ENCODE peak calls at places on chromosomes 4 and X, in four cellular contexts. L is neuronal stem cell, D is A673, U is Peyer's patch. S is an unnamed sample.

GRCh38 chr4:10033191-10033881 is 12.0 kb upstream of the SLC2A9 start:
- DNase-seq in L (no peak), D (no peak), U (peak; percentile 52), S (no peak)

GRCh38 chrX:18565727-18566126 is 106.2 kb downstream of the RS1 start:
- DNase-seq in L (no peak), D (no peak), U (no peak), S (no peak)

GRCh38 chr4:187499961-187500360 is 495.6 kb upstream of the ZFP42 start:
- DNase-seq in L (no peak), D (no peak), U (no peak), S (no peak)

GRCh38 chr4:160825644-160826338 is 1338.0 kb downstream of the FSTL5 start:
- DNase-seq in L (no peak), D (no peak), U (no peak), S (no peak)

GRCh38 chr4:181559637-181560036 is 683.6 kb upstream of the TENM3 start:
- DNase-seq in L (no peak), D (no peak), U (no peak), S (no peak)

GRCh38 chr4:126306152-126306869 is 991.6 kb downstream of the FAT4 start:
- DNase-seq in L (no peak), D (no peak), U (no peak), S (no peak)

GRCh38 chr4:27234306-27234899 is 373.8 kb downstream of the STIM2 start:
- DNase-seq in L (no peak), D (no peak), U (no peak), S (no peak)

GRCh38 chr4:103673983-103674382 is 45.8 kb downstream of the TACR3 start:
- DNase-seq in L (no peak), D (no peak), U (no peak), S (no peak)

GRCh38 chrX:53561912-53562311 is 124.6 kb downstream of the HUWE1 start:
- DNase-seq in L (no peak), D (no peak), U (no peak), S (no peak)

GRCh38 chrX:150649096-150649870 is 43.9 kb upstream of the MTMR1 start:
- DNase-seq in L (no peak), D (no peak), U (no peak), S (no peak)

GRCh38 chr4:16785800-16786527 is 112.5 kb downstream of the LDB2 start:
- DNase-seq in L (no peak), D (peak; percentile 69), U (no peak), S (no peak)

GRCh38 chrX:150984164-150984824 is 1.2 kb downstream of the HMGB3 start:
- DNase-seq in L (peak; percentile 14), D (peak; percentile 10), U (no peak), S (no peak)

GRCh38 chr4:1795304-1796195 is 2.5 kb downstream of the FGFR3 start:
- DNase-seq in L (no peak), D (peak; percentile 45), U (no peak), S (no peak)

GRCh38 chr4:81397635-81398034 is 74.1 kb downstream of the RASGEF1B start:
- DNase-seq in L (no peak), D (no peak), U (no peak), S (no peak)

GRCh38 chrX:137052641-137053235 is 18.9 kb upstream of the GPR101 start:
- DNase-seq in L (no peak), D (no peak), U (no peak), S (no peak)

GRCh38 chr4:134787315-134787714 is 585.7 kb upstream of the PABPC4L start:
- DNase-seq in L (no peak), D (no peak), U (no peak), S (no peak)

GRCh38 chrX:48451708-48452107 is 18.4 kb downstream of the SLC38A5 start:
- DNase-seq in L (no peak), D (no peak), U (no peak), S (no peak)

GRCh38 chrX:2397648-2398340 is 103.0 kb downstream of the DHRSX start:
- DNase-seq in L (no peak), D (no peak), U (no peak), S (no peak)

GRCh38 chr4:113003841-113004240 is 45.6 kb upstream of the ANK2 start:
- DNase-seq in L (no peak), D (no peak), U (no peak), S (no peak)

GRCh38 chrX:136221851-136222513 is 29.2 kb downstream of the MAP7D3 start:
- DNase-seq in L (no peak), D (no peak), U (no peak), S (no peak)

GRCh38 chr4:168993724-168994510 is 16.1 kb downstream of the CBR4 start:
- DNase-seq in L (no peak), D (no peak), U (no peak), S (no peak)

GRCh38 chr4:182277402-182277801 is 34.2 kb downstream of the TENM3 start:
- DNase-seq in L (no peak), D (no peak), U (no peak), S (no peak)

GRCh38 chrX:130110379-130111219 is at the start of gene ELF4:
- DNase-seq in L (no peak), D (peak; percentile 68), U (peak; percentile 48), S (no peak)

GRCh38 chr4:88728146-88728545 is 30.5 kb upstream of the NAP1L5 start:
- DNase-seq in L (no peak), D (no peak), U (no peak), S (no peak)

GRCh38 chr4:27007507-27007906 is 146.9 kb downstream of the STIM2 start:
- DNase-seq in L (no peak), D (no peak), U (no peak), S (no peak)

GRCh38 chr4:14771091-14771490 is 231.2 kb upstream of the CPEB2 start:
- DNase-seq in L (no peak), D (no peak), U (no peak), S (no peak)

GRCh38 chrX:152817082-152817744 is 13.3 kb downstream of the CETN2 start:
- DNase-seq in L (no peak), D (peak; percentile 40), U (no peak), S (no peak)

GRCh38 chr4:144449623-144450022 is 196.3 kb upstream of the HHIP start:
- DNase-seq in L (no peak), D (no peak), U (no peak), S (no peak)

GRCh38 chr4:1604181-1604705 is 79.9 kb downstream of the FAM53A start:
- DNase-seq in L (no peak), D (no peak), U (no peak), S (no peak)

GRCh38 chr4:108432418-108432817 is 188.0 kb upstream of the RPL34 start:
- DNase-seq in L (no peak), D (no peak), U (no peak), S (no peak)

GRCh38 chrX:17425151-17425550 is 50.2 kb downstream of the NHS start:
- DNase-seq in L (no peak), D (no peak), U (no peak), S (no peak)

GRCh38 chr4:7584133-7584532 is 149.4 kb upstream of the PSAPL1 start:
- DNase-seq in L (no peak), D (no peak), U (no peak), S (no peak)

GRCh38 chr4:124936427-124936826 is 223.9 kb upstream of the ANKRD50 start:
- DNase-seq in L (no peak), D (peak; percentile 78), U (no peak), S (peak; percentile 74)

GRCh38 chr4:108058685-108059440 is 69.2 kb downstream of the HADH start:
- DNase-seq in L (no peak), D (no peak), U (no peak), S (no peak)

GRCh38 chr4:105194328-105195231 is 47.9 kb downstream of the TET2 start:
- DNase-seq in L (no peak), D (no peak), U (no peak), S (no peak)

GRCh38 chr4:60366661-60367060 is 833.5 kb upstream of the ADGRL3 start:
- DNase-seq in L (no peak), D (no peak), U (no peak), S (no peak)

DNA sequence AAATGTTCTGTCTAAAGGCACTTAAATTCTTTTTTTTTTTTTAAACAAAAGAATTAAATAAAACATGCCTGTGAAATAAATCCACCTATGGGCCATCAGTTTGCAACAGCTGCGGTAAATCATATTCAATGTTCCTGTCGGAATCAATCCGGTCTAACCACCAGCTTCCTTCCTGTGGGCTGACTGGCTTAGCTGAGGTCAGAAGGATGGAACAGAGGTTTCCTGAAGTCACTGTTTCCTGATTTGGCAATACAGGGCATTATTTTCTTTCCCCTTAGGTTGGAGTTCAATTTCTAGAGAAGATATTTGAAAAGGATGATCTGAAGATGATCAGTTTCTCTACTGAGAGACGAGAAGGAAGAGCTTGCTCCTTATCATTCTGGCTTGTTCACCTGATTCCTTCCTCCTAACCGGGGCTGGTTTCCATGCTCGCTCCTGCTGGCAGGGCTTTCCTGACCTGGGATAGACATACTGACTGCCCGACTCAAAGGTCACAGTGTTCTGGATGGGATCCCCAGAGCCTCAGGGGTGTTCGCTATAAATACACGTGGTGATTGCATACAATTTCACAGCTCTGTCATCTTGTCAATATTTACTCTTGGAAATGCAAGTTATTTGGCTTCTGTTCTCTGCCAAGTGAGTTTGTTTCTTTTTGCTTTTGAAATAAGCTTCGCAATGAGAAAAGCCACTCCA is 21.7 kb downstream of the PDLIM3 start:
- DNase-seq in L (no peak), D (no peak), U (no peak), S (no peak)
- H3K9me3 ChIP-seq in L (no peaks in the 10 kb centered on the region), D (no peaks in the 10 kb centered on the region), U (no peaks in the 10 kb centered on the region), S (no peaks in the 10 kb centered on the region)

GRCh38 chr4:166421556-166422156 is 548.6 kb downstream of the TLL1 start:
- DNase-seq in L (no peak), D (no peak), U (no peak), S (no peak)

GRCh38 chr4:166422475-166422874 is 549.4 kb downstream of the TLL1 start:
- DNase-seq in L (no peak), D (no peak), U (no peak), S (no peak)
- H3K9me3 ChIP-seq in L (no peaks in the 10 kb centered on the region), D (no peaks in the 10 kb centered on the region), U (no peaks in the 10 kb centered on the region), S (peaks cover 7% of the 10 kb centered on the region)

GRCh38 chr4:48998440-48998839 is 12.4 kb downstream of the CWH43 start:
- DNase-seq in L (no peak), D (no peak), U (no peak), S (no peak)
- H3K9me3 ChIP-seq in L (no peaks in the 10 kb centered on the region), D (no peaks in the 10 kb centered on the region), U (no peaks in the 10 kb centered on the region), S (peaks cover 4% of the 10 kb centered on the region)

GRCh38 chrX:77065896-77066295 is 381.3 kb upstream of the FGF16 start:
- DNase-seq in L (no peak), D (no peak), U (no peak), S (no peak)
- H3K9me3 ChIP-seq in L (no peaks in the 10 kb centered on the region), D (no peaks in the 10 kb centered on the region), U (no peaks in the 10 kb centered on the region), S (peaks cover 2% of the 10 kb centered on the region)

GRCh38 chrX:145506225-145506624 is 258.9 kb downstream of the SPANXN1 start:
- DNase-seq in L (no peak), D (no peak), U (no peak), S (no peak)

GRCh38 chrX:145502670-145503069 is 255.4 kb downstream of the SPANXN1 start:
- DNase-seq in L (no peak), D (no peak), U (no peak), S (no peak)
- H3K9me3 ChIP-seq in L (no peaks in the 10 kb centered on the region), D (peaks cover 20% of the 10 kb centered on the region), U (no peaks in the 10 kb centered on the region), S (peaks cover 2% of the 10 kb centered on the region)

DNA sequence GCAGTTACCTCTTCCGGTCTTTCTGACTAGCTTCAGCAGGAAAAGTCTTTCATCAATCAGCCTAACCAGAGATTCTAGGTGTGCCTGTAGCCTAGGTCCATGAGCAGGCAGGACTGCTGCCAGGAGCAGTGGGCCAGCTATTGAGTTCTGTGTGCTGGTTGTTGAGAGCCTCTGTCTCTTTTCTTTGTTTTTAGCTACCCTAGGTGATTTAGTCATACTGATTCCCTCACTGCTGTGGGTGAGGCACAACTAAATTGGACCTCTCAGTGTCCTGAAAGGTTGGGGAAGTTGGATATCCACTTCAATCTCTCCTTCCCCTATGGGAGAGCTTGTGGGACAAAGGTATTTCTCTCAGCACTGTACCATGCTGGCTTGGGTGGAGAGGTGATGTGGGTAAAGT is 354.9 kb downstream of the GPAT3 start:
- DNase-seq in L (no peak), D (no peak), U (no peak), S (no peak)
- H3K9me3 ChIP-seq in L (no peaks in the 10 kb centered on the region), D (no peaks in the 10 kb centered on the region), U (no peaks in the 10 kb centered on the region), S (no peaks in the 10 kb centered on the region)